ENCODE peak calls at places on chromosomes 11 and 22, in nine cellular contexts. J, O, U, A, D, T, L, Z and P are unnamed samples.

GRCh38 chr11:33475999-33476398 is 218.8 kb downstream of the HIPK3 start:
- DNase-seq in J (no peak), O (no peak), U (no peak), A (no peak), D (no peak), T (no peak), L (peak), Z (no peak), P (no peak)

GRCh38 chr11:118212781-118213565 is 11.8 kb downstream of the JAML start:
- DNase-seq in J (no peak), O (no peak), U (no peak), A (no peak), D (no peak), T (no peak), L (no peak), Z (no peak), P (no peak)

GRCh38 chr11:125166347-125166841 is 1.8 kb downstream of the PKNOX2 start:
- DNase-seq in J (no peak), O (peak), U (no peak), A (no peak), D (peak), T (no peak), L (no peak), Z (no peak), P (peak)

GRCh38 chr11:95230054-95231034 is 658 bp downstream of the SESN3 start:
- DNase-seq in J (peak), O (peak), U (peak), A (peak), D (peak), T (peak), L (no peak), Z (no peak), P (peak)

GRCh38 chr11:65485820-65486219 is 13.0 kb upstream of the MALAT1 start:
- DNase-seq in J (no peak), O (no peak), U (peak), A (no peak), D (peak), T (no peak), L (no peak), Z (no peak), P (no peak)

GRCh38 chr22:37514526-37515051 is 4.6 kb downstream of the CARD10 start:
- DNase-seq in J (no peak), O (no peak), U (no peak), A (no peak), D (no peak), T (no peak), L (no peak), Z (no peak), P (no peak)

GRCh38 chr11:10688401-10688800 is 5.2 kb downstream of the IRAG1 start:
- DNase-seq in J (no peak), O (no peak), U (no peak), A (peak), D (peak), T (no peak), L (no peak), Z (no peak), P (no peak)

GRCh38 chr11:129375731-129376657 is at the start of gene BARX2:
- DNase-seq in J (no peak), O (peak), U (no peak), A (peak), D (peak), T (no peak), L (peak), Z (peak), P (peak)

GRCh38 chr11:117771197-117771596 is 25.8 kb downstream of the DSCAML1 start:
- DNase-seq in J (no peak), O (no peak), U (no peak), A (no peak), D (no peak), T (no peak), L (no peak), Z (no peak), P (no peak)

GRCh38 chr11:115659061-115659963 is 155.1 kb upstream of the CADM1 start:
- DNase-seq in J (no peak), O (no peak), U (no peak), A (peak), D (peak), T (no peak), L (no peak), Z (no peak), P (peak)

GRCh38 chr22:31102441-31103081 is 4.8 kb downstream of the SELENOM start:
- DNase-seq in J (no peak), O (no peak), U (peak), A (no peak), D (no peak), T (no peak), L (peak), Z (no peak), P (no peak)

GRCh38 chr11:68528630-68529029 is 68.1 kb downstream of the PPP6R3 start:
- DNase-seq in J (no peak), O (no peak), U (no peak), A (no peak), D (no peak), T (no peak), L (no peak), Z (no peak), P (no peak)

GRCh38 chr22:43094085-43094484 is 4.9 kb upstream of the TTLL1 start:
- DNase-seq in J (no peak), O (no peak), U (no peak), A (no peak), D (no peak), T (no peak), L (peak), Z (no peak), P (peak)

GRCh38 chr22:41445171-41446056 is 1.2 kb downstream of the TOB2 start:
- DNase-seq in J (no peak), O (peak), U (no peak), A (peak), D (peak), T (peak), L (peak), Z (no peak), P (peak)

GRCh38 chr11:110297082-110297725 is 790 bp upstream of the RDX start:
- DNase-seq in J (no peak), O (no peak), U (no peak), A (no peak), D (no peak), T (no peak), L (no peak), Z (no peak), P (no peak)

GRCh38 chr11:92501346-92501745 is 276.7 kb downstream of the FAT3 start:
- DNase-seq in J (no peak), O (no peak), U (no peak), A (no peak), D (no peak), T (no peak), L (no peak), Z (no peak), P (no peak)

GRCh38 chr11:61975638-61976419 is 8.4 kb upstream of the FTH1 start:
- DNase-seq in J (no peak), O (no peak), U (no peak), A (no peak), D (no peak), T (no peak), L (no peak), Z (no peak), P (no peak)

GRCh38 chr22:43272869-43273318 is 70.3 kb downstream of the SCUBE1 start:
- DNase-seq in J (no peak), O (no peak), U (no peak), A (peak), D (peak), T (no peak), L (no peak), Z (no peak), P (peak)

GRCh38 chr11:117821431-117821830 is 3.1 kb downstream of the FXYD2 start:
- DNase-seq in J (no peak), O (no peak), U (no peak), A (no peak), D (no peak), T (no peak), L (no peak), Z (no peak), P (no peak)

GRCh38 chr11:26710489-26710888 is 11.4 kb downstream of the SLC5A12 start:
- DNase-seq in J (no peak), O (no peak), U (no peak), A (no peak), D (no peak), T (no peak), L (no peak), Z (no peak), P (no peak)

GRCh38 chr11:121907379-121907778 is 208.6 kb downstream of the BLID start:
- DNase-seq in J (no peak), O (no peak), U (no peak), A (no peak), D (no peak), T (no peak), L (no peak), Z (no peak), P (no peak)